ENCODE peak calls at places on chromosomes 11 and 22, in four cellular contexts. L, D, V and N are unnamed samples.

GRCh38 chr11:133712235-133712634 is 133.1 kb downstream of the SPATA19 start:
- DNase-seq in D (no peak), V (peak), L (no peak), N (no peak)

GRCh38 chr11:41989800-41990380 is 530.4 kb upstream of the LRRC4C start:
- DNase-seq in V (no peak), L (no peak), D (no peak), N (no peak)

GRCh38 chr11:117387992-117388765 is 60.5 kb downstream of the CEP164 start:
- DNase-seq in V (no peak), L (no peak), D (no peak), N (no peak)

GRCh38 chr22:39265143-39265542 is 20.4 kb upstream of the PDGFB start:
- DNase-seq in D (no peak), V (no peak), L (no peak), N (no peak)

GRCh38 chr11:68546555-68546954 is 86.0 kb downstream of the PPP6R3 start:
- DNase-seq in V (no peak), L (no peak), D (no peak), N (no peak)

GRCh38 chr11:125082611-125083311 is 19.7 kb downstream of the SLC37A2 start:
- DNase-seq in L (no peak), V (no peak), D (no peak), N (no peak)

GRCh38 chr11:66361502-66361941 is 10.0 kb downstream of the SLC29A2 start:
- DNase-seq in L (no peak), D (no peak), V (no peak), N (no peak)

GRCh38 chr22:26732284-26732683 is 74.9 kb downstream of the MIAT start:
- DNase-seq in D (no peak), V (no peak), L (no peak), N (no peak)

GRCh38 chr11:64799925-64800632 is 2.9 kb downstream of the MAP4K2 start:
- DNase-seq in V (no peak), D (no peak), L (no peak), N (no peak)

GRCh38 chr11:2736577-2737225 is 36.9 kb upstream of the KCNQ1OT1 start:
- DNase-seq in D (no peak), L (no peak), V (no peak), N (no peak)

GRCh38 chr11:126772267-126772666 is 228.3 kb downstream of the KIRREL3 start:
- DNase-seq in V (no peak), L (no peak), D (no peak), N (no peak)

GRCh38 chr11:130710442-130711101 is 205.7 kb downstream of the SNX19 start:
- DNase-seq in V (no peak), L (no peak), D (no peak), N (no peak)

GRCh38 chr22:24002272-24002671 is 3.0 kb downstream of the GSTT4 start:
- DNase-seq in V (no peak), L (no peak), D (no peak), N (no peak)

GRCh38 chr22:30445438-30445936 is 19.9 kb downstream of the MTFP1 start:
- DNase-seq in L (no peak), V (no peak), D (no peak), N (no peak)

GRCh38 chr11:77094841-77095365 is 7.7 kb upstream of the OMP start:
- DNase-seq in L (no peak), D (no peak), V (no peak), N (no peak)

GRCh38 chr22:35138521-35138920 is 72.6 kb downstream of the ISX start:
- DNase-seq in L (no peak), V (no peak), D (no peak), N (no peak)

GRCh38 chr11:78797559-78797958 is 222.9 kb upstream of the NARS2 start:
- DNase-seq in L (no peak), V (no peak), D (no peak), N (no peak)

GRCh38 chr11:95556342-95557151 is 233.0 kb downstream of the FAM76B start:
- DNase-seq in L (no peak), V (no peak), D (peak), N (no peak)

GRCh38 chr22:20810645-20811044 is 36.7 kb downstream of the SERPIND1 start:
- DNase-seq in D (no peak), L (no peak), V (no peak), N (no peak)

GRCh38 chr11:95153857-95154246 is 64.2 kb downstream of the ENDOD1 start:
- DNase-seq in D (no peak), L (no peak), V (no peak), N (no peak)

GRCh38 chr11:126426126-126426525 is 70.6 kb downstream of the ST3GAL4 start:
- DNase-seq in V (no peak), D (no peak), L (no peak), N (no peak)

GRCh38 chr11:11806074-11806473 is 35.7 kb upstream of the USP47 start:
- DNase-seq in V (no peak), L (no peak), D (no peak), N (no peak)

GRCh38 chr11:2761131-2762030 is 61.6 kb upstream of the KCNQ1OT1 start:
- DNase-seq in V (no peak), L (peak), D (no peak), N (no peak)

GRCh38 chr22:45207981-45208664 is 32.6 kb downstream of the KIAA0930 start:
- DNase-seq in D (no peak), V (no peak), L (no peak), N (no peak)

GRCh38 chr11:43963221-43963620 is 20.8 kb downstream of the C11orf96 start:
- DNase-seq in L (no peak), D (no peak), V (no peak), N (no peak)

GRCh38 chr22:28999510-29000224 is 62.0 kb downstream of the C22orf31 start:
- DNase-seq in D (no peak), L (no peak), V (no peak), N (no peak)
- TF ChIP-seq SUZ12 in D (no peak), L (no peak), V (no peak), N (no peak)

GRCh38 chr11:14380947-14381555 is 22.1 kb upstream of the RRAS2 start:
- DNase-seq in D (no peak), V (no peak), L (peak), N (peak)

GRCh38 chr11:14386895-14387480 is 28.0 kb upstream of the RRAS2 start:
- DNase-seq in V (peak), D (no peak), L (peak), N (no peak)

GRCh38 chr11:14381968-14382367 is 23.0 kb upstream of the RRAS2 start:
- DNase-seq in V (no peak), L (no peak), D (no peak), N (no peak)

GRCh38 chr11:14386081-14386480 is 27.1 kb upstream of the RRAS2 start:
- DNase-seq in V (no peak), L (no peak), D (no peak), N (no peak)

GRCh38 chr11:14384338-14384737 is 25.4 kb upstream of the RRAS2 start:
- DNase-seq in L (no peak), V (no peak), D (no peak), N (no peak)
- TF ChIP-seq SUZ12 in L (no peak), V (no peak), D (no peak), N (no peak)

DNA sequence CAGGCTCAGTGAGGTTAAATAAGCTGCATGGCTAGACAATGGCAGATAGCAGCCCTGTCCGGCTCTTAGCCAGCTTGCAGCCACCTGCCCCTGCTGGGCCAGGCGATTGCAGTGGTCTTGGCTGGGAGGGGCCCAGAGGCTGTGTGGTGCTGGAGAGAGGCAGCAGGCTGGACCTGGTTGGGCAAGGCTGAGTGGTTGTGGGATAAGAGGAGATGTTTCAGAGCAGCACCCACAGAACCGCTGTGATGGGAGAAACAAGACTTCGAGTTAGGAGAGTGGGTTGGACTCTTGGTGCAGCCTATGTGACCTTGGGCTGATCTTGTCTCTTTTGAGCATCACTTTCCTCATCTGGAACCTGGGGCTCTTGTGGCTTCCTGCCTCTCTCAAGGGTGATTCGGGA is 25.5 kb downstream of the PTPRJ start:
- DNase-seq in D (no peak), L (no peak), V (no peak), N (no peak)
- TF ChIP-seq SUZ12 in D (no peak), L (no peak), V (no peak), N (no peak)

GRCh38 chr11:99246199-99246598 is 225.4 kb downstream of the CNTN5 start:
- DNase-seq in V (no peak), D (no peak), L (no peak), N (no peak)

GRCh38 chr11:99240192-99241030 is 219.7 kb downstream of the CNTN5 start:
- DNase-seq in L (no peak), V (no peak), D (no peak), N (no peak)

GRCh38 chr11:99241059-99241458 is 220.3 kb downstream of the CNTN5 start:
- DNase-seq in L (no peak), V (no peak), D (no peak), N (no peak)

DNA sequence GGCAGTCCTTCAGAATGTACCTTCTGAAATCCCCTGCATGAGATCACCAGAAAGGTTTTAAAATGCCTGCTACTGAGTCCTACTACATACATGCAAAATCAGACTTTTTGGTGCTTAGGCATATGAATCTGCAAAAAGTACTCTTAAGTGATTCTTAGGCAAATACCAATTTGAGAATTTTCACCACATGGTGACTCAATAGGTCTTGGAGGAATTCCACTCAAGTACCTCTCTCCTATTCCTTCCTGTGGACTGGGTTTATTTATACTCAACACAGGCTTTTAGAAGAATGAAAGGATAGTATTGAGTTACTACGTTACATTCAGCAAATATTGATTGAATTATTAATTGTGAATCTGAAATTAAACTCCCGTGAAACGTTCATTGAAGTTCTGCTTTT is 223.9 kb downstream of the CNTN5 start:
- DNase-seq in V (no peak), D (no peak), L (no peak), N (no peak)
- TF ChIP-seq SUZ12 in V (no peak), D (no peak), L (no peak), N (no peak)

DNA sequence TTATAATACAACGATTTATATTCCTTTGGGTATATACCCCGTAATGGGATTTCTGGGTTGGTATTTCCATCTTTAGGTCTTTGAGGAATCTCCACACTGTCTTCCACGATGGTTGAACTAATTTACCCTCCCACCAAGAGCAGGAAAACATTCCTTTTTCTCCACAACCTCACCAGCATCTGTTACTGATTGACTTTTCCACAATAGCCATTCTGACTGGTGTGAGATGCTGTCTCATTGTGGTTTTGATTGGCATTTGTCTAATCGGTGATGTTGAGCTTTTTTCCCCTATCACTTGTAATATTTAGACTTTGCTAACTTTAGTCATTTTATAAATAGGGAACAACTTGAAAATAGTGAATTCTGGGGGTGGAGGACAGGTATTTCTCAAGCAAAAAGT is 58.1 kb downstream of the PPFIA1 start:
- DNase-seq in D (no peak), L (no peak), V (no peak), N (no peak)
- TF ChIP-seq SUZ12 in D (no peak), L (no peak), V (no peak), N (no peak)